ENCODE peak calls at places on chromosomes 2 and 18, in five cellular contexts. I is CD8-positive, alpha-beta T cell; S is tibial artery; B is MCF 10A; H is endothelial cell. J is an unnamed sample.

GRCh38 chr18:67010916-67011315 is 407.0 kb upstream of the CDH19 start:
- DNase-seq in I (no peak), S (no peak), B (peak), H (no peak), J (no peak)

GRCh38 chr2:9379372-9379725 is 44.0 kb downstream of the ITGB1BP1 start:
- DNase-seq in I (no peak), S (peak), B (no peak), H (no peak), J (no peak)

GRCh38 chr18:27843783-27844415 is 333.0 kb downstream of the CDH2 start:
- DNase-seq in I (no peak), S (no peak), B (peak), H (no peak), J (no peak)

GRCh38 chr18:41734917-41735316 is 220.1 kb upstream of the PIK3C3 start:
- DNase-seq in I (no peak), S (no peak), B (no peak), H (no peak), J (no peak)

GRCh38 chr2:148299616-148300015 is 278.7 kb downstream of the MBD5 start:
- DNase-seq in I (no peak), S (no peak), B (no peak), H (no peak), J (no peak)

GRCh38 chr18:9740076-9740475 is 32.0 kb downstream of the RAB31 start:
- DNase-seq in I (no peak), S (no peak), B (peak), H (no peak), J (no peak)

GRCh38 chr2:241992753-241993152 is 123.2 kb downstream of the RTP5 start:
- DNase-seq in I (no peak), S (peak), B (no peak), H (no peak), J (no peak)

GRCh38 chr2:102726128-102727087 is 35.4 kb upstream of the TMEM182 start:
- DNase-seq in I (no peak), S (no peak), B (no peak), H (peak), J (no peak)

GRCh38 chr2:204505946-204506345 is 39.3 kb upstream of the PARD3B start:
- DNase-seq in I (no peak), S (no peak), B (no peak), H (no peak), J (no peak)

GRCh38 chr2:239230318-239231052 is 170.3 kb downstream of the HDAC4 start:
- DNase-seq in I (no peak), S (peak), B (no peak), H (no peak), J (no peak)

GRCh38 chr2:168694876-168695275 is 107.6 kb upstream of the NOSTRIN start:
- DNase-seq in I (no peak), S (no peak), B (no peak), H (no peak), J (no peak)

GRCh38 chr2:26355038-26355995 is 8.7 kb upstream of the ADGRF3 start:
- DNase-seq in I (no peak), S (no peak), B (peak), H (no peak), J (no peak)

GRCh38 chr2:57542081-57542480 is 504.5 kb upstream of the VRK2 start:
- DNase-seq in I (no peak), S (no peak), B (no peak), H (no peak), J (no peak)

GRCh38 chr2:149038442-149039212 is at the start of gene LYPD6B:
- DNase-seq in I (no peak), S (no peak), B (peak), H (peak), J (no peak)

GRCh38 chr2:220278022-220278421 is 650.6 kb downstream of the SLC4A3 start:
- DNase-seq in I (no peak), S (no peak), B (no peak), H (no peak), J (no peak)

GRCh38 chr2:132915812-132916211 is 245.8 kb upstream of the LYPD1 start:
- DNase-seq in I (no peak), S (no peak), B (no peak), H (no peak), J (no peak)

GRCh38 chr2:69581774-69582581 is 61.6 kb downstream of the AAK1 start:
- DNase-seq in I (no peak), S (no peak), B (peak), H (no peak), J (no peak)

GRCh38 chr2:240960963-240961876 is 37.2 kb upstream of the SNED1 start:
- DNase-seq in I (no peak), S (no peak), B (no peak), H (no peak), J (no peak)

GRCh38 chr2:219282943-219283581 is 3.9 kb downstream of the DNAJB2 start:
- DNase-seq in I (no peak), S (no peak), B (no peak), H (no peak), J (no peak)

GRCh38 chr18:30094556-30094955 is 948.0 kb downstream of the DSC3 start:
- DNase-seq in I (no peak), S (no peak), B (peak), H (no peak), J (no peak)

GRCh38 chr18:29779096-29779495 is 1263.4 kb downstream of the DSC3 start:
- DNase-seq in I (no peak), S (no peak), B (peak), H (no peak), J (no peak)

GRCh38 chr2:222176890-222177289 is 121.9 kb downstream of the PAX3 start:
- DNase-seq in I (no peak), S (no peak), B (no peak), H (no peak), J (no peak)

GRCh38 chr2:99763764-99764163 is 273.9 kb upstream of the REV1 start:
- DNase-seq in I (no peak), S (no peak), B (no peak), H (no peak), J (no peak)

GRCh38 chr2:64838817-64839216 is 150.4 kb upstream of the SLC1A4 start:
- DNase-seq in I (no peak), S (peak), B (peak), H (no peak), J (no peak)

GRCh38 chr18:12442946-12443345 is 35.2 kb downstream of the PRELID3A start:
- DNase-seq in I (no peak), S (no peak), B (no peak), H (no peak), J (no peak)

GRCh38 chr2:186274936-186275575 is 211.0 kb upstream of the ZC3H15 start:
- DNase-seq in I (no peak), S (no peak), B (peak), H (no peak), J (no peak)

DNA sequence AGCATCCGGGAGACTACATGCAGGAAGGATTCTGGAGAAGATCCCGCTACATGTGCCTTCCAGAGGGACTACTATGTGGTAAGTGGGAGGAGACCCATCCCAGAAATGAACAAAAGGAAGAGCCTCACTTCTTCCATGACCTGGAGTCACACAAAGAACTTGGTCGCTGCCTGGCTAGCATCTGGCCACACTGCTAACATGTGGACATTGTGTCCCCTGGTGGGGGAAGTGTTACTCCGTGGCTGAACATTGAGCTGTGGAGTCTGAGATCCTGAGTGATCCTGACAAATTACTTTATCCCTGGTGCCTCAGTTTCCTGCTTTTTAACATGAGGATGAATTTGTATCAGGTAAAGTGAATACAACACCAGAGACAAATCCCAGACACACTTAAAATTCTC is 8.4 kb downstream of the SPP2 start:
- DNase-seq in I (no peak), S (no peak), B (no peak), H (no peak), J (no peak)
- TF ChIP-seq CTCF in I (no peak), S (no peak), B (no peak), H (no peak), J (no peak)

GRCh38 chr2:227774011-227774624 is 28.4 kb downstream of the SCYGR8 start:
- DNase-seq in I (no peak), S (no peak), B (no peak), H (no peak), J (no peak)
- TF ChIP-seq CTCF in I (no peak), S (no peak), B (no peak), H (peak), J (no peak)

GRCh38 chr18:58364867-58365533 is 263.9 kb downstream of the ALPK2 start:
- DNase-seq in I (no peak), S (no peak), B (peak), H (no peak), J (no peak)
- TF ChIP-seq CTCF in I (no peak), S (no peak), B (no peak), H (no peak), J (no peak)

DNA sequence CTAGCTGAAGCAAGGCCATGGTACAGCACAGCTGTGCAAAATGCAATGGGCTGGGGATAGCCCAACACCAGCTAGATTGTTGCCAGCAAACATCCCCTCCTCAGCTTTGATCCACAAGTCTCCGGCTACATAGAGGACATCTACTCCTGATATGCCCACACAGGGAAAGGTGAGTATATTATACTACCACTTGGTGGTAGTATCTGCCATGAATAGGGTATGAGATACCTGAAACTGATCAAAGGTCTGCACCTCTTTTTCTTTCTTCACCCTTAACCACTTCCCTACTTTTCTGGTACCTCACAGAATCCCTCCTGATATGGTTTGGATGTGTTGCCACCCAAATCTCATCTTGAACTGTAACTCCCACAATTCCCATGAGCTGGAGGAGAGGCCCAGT is 279.8 kb downstream of the TXNL1 start:
- DNase-seq in I (no peak), S (no peak), B (peak), H (no peak), J (no peak)
- TF ChIP-seq CTCF in I (no peak), S (no peak), B (peak), H (no peak), J (no peak)

DNA sequence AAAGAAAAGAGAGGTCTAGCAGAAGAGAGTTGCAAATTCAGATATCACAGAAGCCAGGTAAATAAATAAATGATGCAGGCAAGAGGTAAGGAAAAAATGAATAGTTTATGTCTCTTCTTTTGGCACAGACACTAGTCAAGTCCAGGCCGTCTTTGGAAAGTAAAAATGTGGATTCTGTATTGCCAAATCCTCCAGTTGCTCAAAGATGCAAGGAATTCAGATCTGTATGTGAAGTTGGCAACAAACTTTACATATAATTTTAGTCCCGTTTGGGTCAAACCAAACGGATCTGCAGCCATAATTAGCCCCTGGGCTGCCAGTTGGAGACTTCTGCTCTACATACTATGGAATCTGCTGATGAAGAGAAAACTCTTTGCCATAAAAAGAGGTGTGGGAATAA is 200.5 kb upstream of the RND3 start:
- DNase-seq in I (no peak), S (no peak), B (no peak), H (no peak), J (no peak)
- TF ChIP-seq CTCF in I (no peak), S (no peak), B (no peak), H (no peak), J (no peak)

GRCh38 chr2:39338502-39338901 is 94.7 kb upstream of the CDKL4 start:
- DNase-seq in I (no peak), S (no peak), B (no peak), H (no peak), J (no peak)

GRCh38 chr2:39334978-39335377 is 91.2 kb upstream of the CDKL4 start:
- DNase-seq in I (no peak), S (no peak), B (no peak), H (no peak), J (no peak)

GRCh38 chr2:39334529-39334928 is 90.8 kb upstream of the CDKL4 start:
- DNase-seq in I (no peak), S (no peak), B (no peak), H (no peak), J (no peak)

GRCh38 chr2:39335930-39336329 is 92.2 kb upstream of the CDKL4 start:
- DNase-seq in I (no peak), S (no peak), B (no peak), H (no peak), J (no peak)
- TF ChIP-seq CTCF in I (no peak), S (no peak), B (no peak), H (no peak), J (no peak)

J was measured in activated B cell treated with CpG ODN at 0.5 μM for 24 hours.